ENCODE peak calls at places on chromosomes 7 and 10, in seven cellular contexts. H is mesenchymal stem cell; E is heart right ventricle; S is cardiac muscle cell; Q is CD8-positive, alpha-beta T cell; W is Peyer's patch; M is CD8-positive, alpha-beta memory T cell. X is an unnamed sample.

GRCh38 chr10:68330852-68331454 is 911 bp upstream of the HNRNPH3 start:
- DNase-seq in W (no peak), H (no peak), Q (peak; percentile 21), E (peak; percentile 36), M (no peak), S (peak; percentile 53), X (peak; percentile 60)

GRCh38 chr7:116169060-116169459 is 41.3 kb upstream of the TES start:
- DNase-seq in S (peak; percentile 42), E (no peak), W (no peak), M (no peak), H (peak; percentile 31), Q (no peak), X (no peak)

GRCh38 chr10:13437026-13437555 is 89.0 kb upstream of the SEPHS1 start:
- DNase-seq in Q (no peak), E (no peak), H (no peak), W (no peak), M (no peak), S (no peak), X (no peak)

GRCh38 chr10:89627863-89628262 is 17.2 kb downstream of the PANK1 start:
- DNase-seq in M (no peak), S (no peak), Q (no peak), E (no peak), W (no peak), H (no peak), X (no peak)

GRCh38 chr7:2610898-2611297 is 20.9 kb upstream of the TTYH3 start:
- DNase-seq in Q (no peak), E (no peak), S (no peak), M (no peak), H (no peak), W (no peak), X (no peak)

GRCh38 chr10:70649526-70649925 is 22.8 kb upstream of the ADAMTS14 start:
- DNase-seq in W (no peak), S (no peak), M (no peak), Q (no peak), H (peak; percentile 55), E (no peak), X (no peak)

GRCh38 chr10:63236113-63236935 is 103.2 kb downstream of the NRBF2 start:
- DNase-seq in H (peak; percentile 95), S (peak; percentile 80), W (no peak), E (no peak), Q (no peak), M (no peak), X (no peak)

GRCh38 chr10:70380350-70381135 is 1.9 kb downstream of the LRRC20 start:
- DNase-seq in W (no peak), H (no peak), Q (no peak), M (no peak), S (no peak), E (no peak), X (peak; percentile 81)

GRCh38 chr10:3002304-3002703 is 65.0 kb upstream of the PFKP start:
- DNase-seq in W (no peak), M (no peak), Q (no peak), H (no peak), S (no peak), E (no peak), X (no peak)

GRCh38 chr10:24349379-24350110 is 140.6 kb downstream of the KIAA1217 start:
- DNase-seq in S (peak; percentile 41), W (no peak), M (no peak), E (no peak), Q (no peak), H (no peak), X (no peak)

GRCh38 chr7:14851610-14852009 is 50.9 kb downstream of the DGKB start:
- DNase-seq in W (no peak), E (no peak), Q (no peak), S (no peak), M (no peak), H (peak; percentile 31), X (no peak)

GRCh38 chr7:128879461-128879938 is 16.8 kb downstream of the ATP6V1F start:
- DNase-seq in E (no peak), M (no peak), H (no peak), S (no peak), W (peak; percentile 16), Q (no peak), X (peak; percentile 67)

GRCh38 chr7:17056491-17057142 is 174.8 kb upstream of the AGR3 start:
- DNase-seq in Q (no peak), E (no peak), S (no peak), H (peak; percentile 56), W (no peak), M (no peak), X (no peak)

GRCh38 chr7:98748090-98748489 is 121.7 kb downstream of the TMEM130 start:
- DNase-seq in Q (no peak), W (no peak), M (no peak), H (no peak), S (no peak), E (no peak), X (no peak)

GRCh38 chr10:80464557-80465466 is 10.7 kb downstream of the TSPAN14 start:
- DNase-seq in S (no peak), W (no peak), M (no peak), H (no peak), E (peak; percentile 58), Q (peak; percentile 32), X (peak; percentile 75)

GRCh38 chr7:29017666-29018065 is 59.5 kb upstream of the TRIL start:
- DNase-seq in S (peak; percentile 80), E (no peak), M (no peak), W (no peak), H (peak; percentile 58), Q (no peak), X (no peak)

GRCh38 chr7:4878336-4879335 is 4.9 kb downstream of the RADIL start:
- DNase-seq in S (no peak), W (no peak), Q (no peak), M (no peak), H (no peak), E (no peak), X (no peak)
- H3K9me3 ChIP-seq in S (no peaks in the 10 kb centered on the region), W (no peaks in the 10 kb centered on the region), Q (no peaks in the 10 kb centered on the region), M (no peaks in the 10 kb centered on the region), H (no peaks in the 10 kb centered on the region), E (no peaks in the 10 kb centered on the region), X (no peaks in the 10 kb centered on the region)

GRCh38 chr10:79270471-79271246 is 76.6 kb upstream of the PPIF start:
- DNase-seq in Q (no peak), S (no peak), H (peak; percentile 46), M (no peak), E (peak; percentile 46), W (no peak), X (no peak)

GRCh38 chr10:79273603-79274002 is 73.7 kb upstream of the PPIF start:
- DNase-seq in E (peak; percentile 48), M (no peak), Q (no peak), H (no peak), S (no peak), W (no peak), X (peak; percentile 45)

GRCh38 chr10:79274279-79275104 is 72.8 kb upstream of the PPIF start:
- DNase-seq in H (peak; percentile 81), Q (no peak), M (no peak), E (peak; percentile 87), W (no peak), S (peak; percentile 46), X (peak; percentile 90)

GRCh38 chr10:79269969-79270368 is 77.3 kb upstream of the PPIF start:
- DNase-seq in Q (no peak), W (no peak), E (no peak), M (no peak), H (no peak), S (no peak), X (no peak)

DNA sequence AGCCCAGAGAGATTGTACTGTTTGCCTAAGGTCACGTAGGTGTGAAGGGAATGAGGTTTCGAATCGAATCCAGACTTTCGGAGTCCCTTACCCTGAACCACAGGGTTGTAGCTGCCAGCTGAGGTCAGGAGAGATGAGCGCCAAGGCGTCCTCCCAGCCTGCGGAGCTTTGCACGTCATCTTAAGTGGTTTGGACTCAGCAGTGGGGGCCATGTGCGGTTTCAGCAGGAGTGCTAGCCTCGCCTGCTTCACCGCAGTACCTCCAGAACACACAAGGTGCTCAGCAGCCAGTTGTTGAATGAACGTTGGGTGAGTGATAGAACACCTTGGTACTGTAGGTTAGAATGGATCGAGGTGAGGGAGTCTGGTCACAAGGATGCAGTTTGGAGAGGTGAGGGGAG is 74.9 kb upstream of the PPIF start:
- DNase-seq in H (no peak), M (no peak), S (no peak), W (no peak), E (no peak), Q (no peak), X (no peak)
- H3K4me1 ChIP-seq in H (peaks cover 54% of the 10 kb centered on the region), M (peaks cover 8% of the 10 kb centered on the region), S (peaks cover 37% of the 10 kb centered on the region), W (peaks cover 67% of the 10 kb centered on the region), E (peaks cover 95% of the 10 kb centered on the region), Q (peaks cover 2% of the 10 kb centered on the region), X (peaks cover 61% of the 10 kb centered on the region)

GRCh38 chr7:105450177-105450861 is 61.6 kb upstream of the SRPK2 start:
- DNase-seq in W (no peak), Q (no peak), S (no peak), H (no peak), M (no peak), E (no peak), X (no peak)
- H3K27ac ChIP-seq in W (no peak overlapping the region), Q (no peak overlapping the region), S (no peak overlapping the region), H (no peak overlapping the region), M (no peak overlapping the region), E (no peak overlapping the region), X (no peak overlapping the region)

GRCh38 chr7:9945131-9945530 is 1028.5 kb upstream of the PHF14 start:
- DNase-seq in M (no peak), Q (no peak), S (no peak), W (no peak), H (no peak), E (no peak), X (no peak)
- H3K9me3 ChIP-seq in M (no peaks in the 10 kb centered on the region), Q (no peaks in the 10 kb centered on the region), S (no peaks in the 10 kb centered on the region), W (no peaks in the 10 kb centered on the region), H (peaks cover 4% of the 10 kb centered on the region), E (no peaks in the 10 kb centered on the region), X (no peaks in the 10 kb centered on the region)

X was measured in psoas muscle.